ENCODE peak calls at places on chromosomes 7 and 10, in nine cellular contexts. F is activated CD4-positive, alpha-beta T cell treated with anti-CD3 and anti-CD28 coated beads, Interleukin-2, amount 10 ng/mL, durations not matched to agents 7 days and 5 days; T is fibroblast of lung; K is HT1080; J is NCI-H1930; L is stimulated activated CD8-positive, alpha-beta memory T cell treated with anti-CD3 and anti-CD28 coated beads, Interleukin-4, amount 100 ng/mL, for 1 hour; O is hippocampal formation; C is LoVo; P is GM19239. Q is an unnamed sample.
A peak's percentile ranks its signal among the peaks of the same experiment; 100 is the strongest.

GRCh38 chr10:124156524-124157225 is 63.3 kb upstream of the CHST15 start:
- DNase-seq in F (no peak), T (no peak), K (no peak), J (no peak), L (no peak), O (no peak), C (no peak), P (no peak), Q (no peak)

GRCh38 chr7:154776350-154776749 is 226.6 kb downstream of the PAXIP1 start:
- DNase-seq in F (no peak), T (no peak), K (peak; percentile 32), J (no peak), L (no peak), O (no peak), C (no peak), P (no peak), Q (no peak)

GRCh38 chr10:24415455-24416169 is 206.7 kb downstream of the KIAA1217 start:
- DNase-seq in F (no peak), T (peak; percentile 65), K (no peak), J (no peak), L (no peak), O (no peak), C (peak; percentile 44), P (no peak), Q (no peak)

GRCh38 chr7:41881313-41882130 is 178.6 kb upstream of the INHBA start:
- DNase-seq in F (peak; percentile 68), T (peak; percentile 39), K (peak; percentile 49), J (no peak), L (peak; percentile 47), O (peak; percentile 18), C (no peak), P (peak; percentile 51), Q (no peak)

GRCh38 chr10:132958886-132959295 is 16.5 kb upstream of the CFAP46 start:
- DNase-seq in F (no peak), T (no peak), K (no peak), J (no peak), L (no peak), O (no peak), C (no peak), P (no peak), Q (no peak)

GRCh38 chr10:128124813-128125403 is 1.3 kb downstream of the MKI67 start:
- DNase-seq in F (no peak), T (no peak), K (peak; percentile 33), J (no peak), L (no peak), O (no peak), C (no peak), P (no peak), Q (no peak)

GRCh38 chr10:114623661-114624294 is 34.3 kb downstream of the ABLIM1 start:
- DNase-seq in F (no peak), T (peak; percentile 95), K (peak; percentile 85), J (no peak), L (no peak), O (no peak), C (peak; percentile 80), P (no peak), Q (no peak)

GRCh38 chr10:77351386-77351785 is 286.2 kb downstream of the KCNMA1 start:
- DNase-seq in F (no peak), T (peak; percentile 53), K (peak; percentile 67), J (no peak), L (no peak), O (no peak), C (no peak), P (no peak), Q (no peak)

GRCh38 chr7:28503396-28503795 is 91.1 kb downstream of the CREB5 start:
- DNase-seq in F (no peak), T (no peak), K (no peak), J (no peak), L (no peak), O (no peak), C (no peak), P (no peak), Q (no peak)

GRCh38 chr10:42850931-42851330 is 68.3 kb downstream of the BMS1 start:
- DNase-seq in F (no peak), T (no peak), K (no peak), J (no peak), L (no peak), O (no peak), C (no peak), P (no peak), Q (no peak)

GRCh38 chr10:90398551-90398950 is 459.3 kb downstream of the HTR7 start:
- DNase-seq in F (no peak), T (peak; percentile 44), K (no peak), J (no peak), L (no peak), O (no peak), C (no peak), P (no peak), Q (no peak)

GRCh38 chr7:153331427-153331826 is 571.9 kb downstream of the ACTR3B start:
- DNase-seq in F (no peak), T (no peak), K (no peak), J (no peak), L (no peak), O (no peak), C (no peak), P (no peak), Q (no peak)

GRCh38 chr7:919924-920341 is 34.5 kb downstream of the ADAP1 start:
- DNase-seq in F (no peak), T (no peak), K (no peak), J (no peak), L (no peak), O (no peak), C (no peak), P (no peak), Q (no peak)

GRCh38 chr10:111086602-111087001 is 9.8 kb downstream of the ADRA2A start:
- DNase-seq in F (no peak), T (no peak), K (no peak), J (no peak), L (no peak), O (no peak), C (no peak), P (no peak), Q (no peak)

GRCh38 chr7:90322837-90323236 is 1.7 kb upstream of the FAM237B start:
- DNase-seq in F (no peak), T (no peak), K (no peak), J (no peak), L (no peak), O (no peak), C (no peak), P (no peak), Q (no peak)

Q was measured in cerebellar nuclear complex.